ENCODE peak calls at places on chromosome 2, in seven cellular contexts. P is A172; F is occipital lobe; K is pancreas; I is activated CD4-positive, alpha-beta T cell treated with anti-CD3 and anti-CD28 coated beads for 24 hours; R is heart left ventricle; Z is left cardiac atrium. E is an unnamed sample.

GRCh38 chr2:223784221-223784772 is 53.1 kb downstream of the AP1S3 start:
- DNase-seq in R (no peak), Z (no peak), F (no peak), P (no peak), K (no peak), I (no peak), E (no peak)

GRCh38 chr2:187003038-187003543 is 154.1 kb upstream of the ZSWIM2 start:
- DNase-seq in K (no peak), I (no peak), Z (no peak), P (no peak), R (no peak), F (no peak), E (no peak)

GRCh38 chr2:120607506-120607905 is 128.2 kb upstream of the GLI2 start:
- DNase-seq in P (no peak), Z (no peak), F (no peak), I (no peak), K (no peak), R (no peak), E (no peak)

GRCh38 chr2:203619192-203619878 is 84.2 kb upstream of the RAPH1 start:
- DNase-seq in Z (no peak), I (no peak), K (no peak), F (no peak), P (no peak), R (no peak), E (no peak)

GRCh38 chr2:148447877-148448276 is 196.7 kb upstream of the EPC2 start:
- DNase-seq in Z (no peak), R (no peak), F (no peak), K (no peak), I (no peak), P (no peak), E (no peak)

GRCh38 chr2:136019304-136019703 is 33.9 kb upstream of the DARS1 start:
- DNase-seq in I (no peak), Z (no peak), F (no peak), P (no peak), R (no peak), K (no peak), E (no peak)

GRCh38 chr2:133264951-133265949 is 303.0 kb downstream of the NCKAP5 start:
- DNase-seq in F (peak; percentile 16), P (no peak), R (peak; percentile 44), I (no peak), K (peak; percentile 49), Z (peak; percentile 39), E (no peak)

GRCh38 chr2:199147216-199147615 is 310.5 kb downstream of the SATB2 start:
- DNase-seq in R (no peak), P (no peak), F (no peak), Z (no peak), K (no peak), I (no peak), E (no peak)

GRCh38 chr2:239588451-239589269 is 187.8 kb upstream of the HDAC4 start:
- DNase-seq in I (no peak), Z (peak; percentile 11), P (no peak), K (no peak), F (no peak), R (no peak), E (no peak)

GRCh38 chr2:232891621-232892071 is 21.6 kb downstream of the SNORC start:
- DNase-seq in R (no peak), F (peak; percentile 25), Z (no peak), P (no peak), I (no peak), K (no peak), E (peak; percentile 9)

GRCh38 chr2:120432293-120432975 is 86.5 kb downstream of the INHBB start:
- DNase-seq in R (no peak), Z (no peak), K (no peak), F (no peak), P (no peak), I (no peak), E (no peak)

GRCh38 chr2:57987835-57988573 is 58.6 kb upstream of the VRK2 start:
- DNase-seq in R (no peak), Z (no peak), F (no peak), I (no peak), K (no peak), P (peak; percentile 13), E (no peak)

GRCh38 chr2:222610746-222611145 is 45.1 kb downstream of the FARSB start:
- DNase-seq in R (no peak), F (no peak), P (peak; percentile 4), Z (no peak), K (no peak), I (no peak), E (no peak)

GRCh38 chr2:187461294-187462261 is 13.5 kb upstream of the CALCRL start:
- DNase-seq in R (no peak), Z (peak; percentile 39), I (no peak), F (no peak), P (no peak), K (peak; percentile 44), E (no peak)

GRCh38 chr2:199739413-199740110 is 111.4 kb downstream of the FTCDNL1 start:
- DNase-seq in R (peak; percentile 43), K (peak; percentile 71), P (peak; percentile 52), I (peak; percentile 58), Z (peak; percentile 55), F (peak; percentile 36), E (peak; percentile 35)